ENCODE peak calls at places on chromosomes 16 and 17, in ten cellular contexts. B is DMS79; Z is KBM-7; E is GM06990; S is NCI-H1105; G is cardiac muscle cell; C is AG08396; R is stimulated activated CD4-positive, alpha-beta T cell treated with anti-CD3 and anti-CD28 coated beads, Interleukin-1b, Interleukin-23, amount 100 ng/mL, for 1 hour; Q is naive B cell; D is tibial artery. Y is an unnamed sample.

GRCh38 chr16:69833791-69834282 is 71.7 kb downstream of the WWP2 start:
- DNase-seq in Z (no peak), D (no peak), Q (no peak), G (no peak), C (no peak), S (no peak), R (no peak), E (no peak), B (no peak), Y (no peak)

GRCh38 chr16:50711862-50712567 is 18.6 kb downstream of the NOD2 start:
- DNase-seq in E (no peak), B (peak; percentile 21), Z (no peak), D (no peak), C (no peak), S (no peak), R (no peak), Q (no peak), G (peak; percentile 28), Y (no peak)

GRCh38 chr17:731943-732787 is at the start of gene TLCD3A:
- DNase-seq in B (no peak), R (no peak), C (peak; percentile 93), G (peak; percentile 77), D (peak; percentile 61), Z (peak; percentile 35), Q (peak; percentile 31), E (peak; percentile 75), S (peak; percentile 19), Y (no peak)

GRCh38 chr16:68444058-68444657 is 4.2 kb downstream of the SMPD3 start:
- DNase-seq in G (peak; percentile 59), S (no peak), D (no peak), B (no peak), Z (peak; percentile 41), R (no peak), Q (no peak), E (no peak), C (peak; percentile 39), Y (no peak)

GRCh38 chr16:76970087-76970744 is 220.8 kb upstream of the MON1B start:
- DNase-seq in R (no peak), C (no peak), E (no peak), B (no peak), D (no peak), Z (no peak), S (no peak), Q (no peak), G (peak; percentile 22), Y (no peak)

GRCh38 chr17:34167359-34167758 is 87.7 kb upstream of the CCL2 start:
- DNase-seq in B (peak; percentile 60), R (no peak), Q (no peak), D (no peak), G (peak; percentile 28), Z (no peak), S (peak; percentile 72), C (no peak), E (no peak), Y (no peak)

GRCh38 chr17:38869647-38870258 is at the start of gene LASP1:
- DNase-seq in B (peak; percentile 47), R (peak; percentile 61), Q (peak; percentile 87), G (peak; percentile 93), C (peak; percentile 94), S (peak; percentile 77), Z (peak; percentile 88), E (peak; percentile 95), D (peak; percentile 89), Y (no peak)

GRCh38 chr17:57577751-57578607 is 167.1 kb downstream of the CCDC182 start:
- DNase-seq in C (peak; percentile 74), G (peak; percentile 93), S (peak; percentile 41), Z (no peak), D (peak; percentile 64), E (no peak), B (no peak), R (no peak), Q (no peak), Y (no peak)

GRCh38 chr17:75549246-75550138 is 24.0 kb downstream of the LLGL2 start:
- DNase-seq in S (peak; percentile 43), E (no peak), B (peak; percentile 78), Z (no peak), Q (no peak), R (no peak), G (no peak), C (no peak), D (no peak), Y (no peak)

GRCh38 chr17:66165537-66166123 is 26.3 kb downstream of the CEP112 start:
- DNase-seq in S (peak; percentile 8), D (no peak), C (peak; percentile 47), Z (peak; percentile 48), B (no peak), E (no peak), R (no peak), Q (peak; percentile 21), G (peak; percentile 79), Y (no peak)

GRCh38 chr17:44976198-44976597 is 8.1 kb upstream of the C1QL1 start:
- DNase-seq in E (no peak), S (no peak), R (no peak), Z (no peak), B (no peak), C (no peak), D (no peak), Q (no peak), G (no peak), Y (no peak)

GRCh38 chr17:65022751-65023421 is 33.7 kb downstream of the GNA13 start:
- DNase-seq in R (no peak), Q (no peak), D (no peak), C (no peak), G (peak; percentile 20), Z (no peak), E (peak; percentile 80), S (no peak), B (peak; percentile 72), Y (no peak)

GRCh38 chr17:83161298-83162034 is 82.1 kb downstream of the METRNL start:
- DNase-seq in B (no peak), C (peak; percentile 69), D (no peak), R (no peak), E (no peak), S (no peak), G (peak; percentile 6), Z (no peak), Q (no peak), Y (no peak)

GRCh38 chr16:66569827-66570405 is 3.7 kb downstream of the CMTM1 start:
- DNase-seq in D (no peak), C (peak; percentile 43), G (peak; percentile 80), E (no peak), Z (no peak), B (no peak), R (no peak), Q (no peak), S (no peak), Y (no peak)

GRCh38 chr17:21214777-21215541 is 998 bp upstream of the TMEM11 start:
- DNase-seq in C (peak; percentile 42), R (no peak), E (no peak), S (no peak), D (peak; percentile 35), Z (peak; percentile 21), B (no peak), G (peak; percentile 12), Q (no peak), Y (no peak)